ENCODE peak calls at places on chromosome 1, in six cellular contexts. O is activated T-helper 1 cell treated with Interleukin-2 at 50 U/mL for 16 hours; E is stimulated activated CD4-positive, alpha-beta T cell treated with anti-CD3 and anti-CD28 coated beads, Interleukin-4, amount 100 ng/mL, for 1 hour; F is CD4-positive, CD25-positive, alpha-beta regulatory T cell; A is activated B cell treated with CpG ODN at 0.5 μM for 24 hours; I is mammary epithelial cell. L is an unnamed sample.

GRCh38 chr1:15701784-15702183 is 17.7 kb downstream of the PLEKHM2 start:
- DNase-seq in O (no peak), E (no peak), F (no peak), A (no peak), I (no peak), L (no peak)

GRCh38 chr1:155458111-155458510 is 104.5 kb downstream of the ASH1L start:
- DNase-seq in O (no peak), E (no peak), F (no peak), A (no peak), I (no peak), L (no peak)

GRCh38 chr1:91736146-91736998 is 149.6 kb downstream of the TGFBR3 start:
- DNase-seq in O (no peak), E (no peak), F (no peak), A (no peak), I (no peak), L (no peak)

GRCh38 chr1:210978316-210978993 is 155.5 kb downstream of the KCNH1 start:
- DNase-seq in O (no peak), E (no peak), F (no peak), A (no peak), I (peak), L (no peak)

GRCh38 chr1:4772294-4773010 is 118.0 kb downstream of the AJAP1 start:
- DNase-seq in O (no peak), E (no peak), F (no peak), A (no peak), I (no peak), L (no peak)

GRCh38 chr1:84969489-84970250 is 27.2 kb downstream of the MCOLN2 start:
- DNase-seq in O (no peak), E (no peak), F (no peak), A (no peak), I (no peak), L (peak)

GRCh38 chr1:29671446-29671845 is 435.1 kb downstream of the PTPRU start:
- DNase-seq in O (no peak), E (no peak), F (no peak), A (no peak), I (no peak), L (no peak)

GRCh38 chr1:86395771-86396502 is at the start of gene ODF2L:
- DNase-seq in O (peak), E (peak), F (peak), A (peak), I (peak), L (peak)

GRCh38 chr1:33060579-33061083 is 20.3 kb upstream of the AZIN2 start:
- DNase-seq in O (no peak), E (no peak), F (no peak), A (no peak), I (peak), L (no peak)

GRCh38 chr1:156118175-156118868 is 3.8 kb downstream of the LMNA start:
- DNase-seq in O (no peak), E (no peak), F (no peak), A (no peak), I (peak), L (no peak)

GRCh38 chr1:88180449-88181108 is 503.5 kb upstream of the PKN2 start:
- DNase-seq in O (peak), E (peak), F (peak), A (peak), I (peak), L (peak)

GRCh38 chr1:17765444-17766411 is 10.6 kb downstream of the ACTL8 start:
- DNase-seq in O (no peak), E (no peak), F (no peak), A (no peak), I (peak), L (no peak)

GRCh38 chr1:65075123-65075976 is 72.7 kb upstream of the AK4 start:
- DNase-seq in O (peak), E (peak), F (peak), A (no peak), I (peak), L (peak)

GRCh38 chr1:150621497-150622113 is 7.8 kb downstream of the ENSA start:
- DNase-seq in O (peak), E (peak), F (peak), A (no peak), I (no peak), L (peak)

L was measured in activated T-helper 9 cell treated with anti-CD3 and anti-CD28 coated beads, Interleukin-2, amount 50 U/mL, for 16 hours.